ENCODE peak calls at places on chromosomes 3 and 15, in seven cellular contexts. A, W, Z, P, S, B and X are unnamed samples.

GRCh38 chr3:132347095-132347494 is 29.9 kb downstream of the ACP3 start:
- DNase-seq in A (no peak), W (peak), Z (no peak), P (no peak), S (no peak), B (no peak), X (no peak)

GRCh38 chr3:70550723-70551319 is 238.4 kb upstream of the MDFIC2 start:
- DNase-seq in A (peak), W (peak), Z (no peak), P (peak), S (no peak), B (peak), X (peak)

GRCh38 chr15:36090276-36090946 is 489.0 kb upstream of the CDIN1 start:
- DNase-seq in A (no peak), W (no peak), Z (no peak), P (no peak), S (no peak), B (no peak), X (no peak)

GRCh38 chr15:80662756-80663553 is 32.2 kb upstream of the ABHD17C start:
- DNase-seq in A (no peak), W (no peak), Z (no peak), P (no peak), S (no peak), B (peak), X (no peak)

GRCh38 chr3:1805331-1805730 is 293.3 kb upstream of the CNTN4 start:
- DNase-seq in A (no peak), W (no peak), Z (no peak), P (no peak), S (no peak), B (no peak), X (no peak)

GRCh38 chr15:63277893-63278505 is 594 bp downstream of the APH1B start:
- DNase-seq in A (peak), W (peak), Z (no peak), P (peak), S (no peak), B (no peak), X (no peak)

GRCh38 chr3:123798540-123798939 is 85.6 kb downstream of the MYLK start:
- DNase-seq in A (no peak), W (no peak), Z (no peak), P (no peak), S (no peak), B (no peak), X (no peak)

GRCh38 chr15:92610101-92610520 is 45.5 kb downstream of the FAM174B start:
- DNase-seq in A (no peak), W (no peak), Z (no peak), P (no peak), S (no peak), B (no peak), X (no peak)

GRCh38 chr3:56055616-56056350 is 412.5 kb downstream of the ERC2 start:
- DNase-seq in A (no peak), W (no peak), Z (no peak), P (no peak), S (no peak), B (no peak), X (no peak)

GRCh38 chr3:9395570-9396300 is 1.7 kb upstream of the SETD5 start:
- DNase-seq in A (no peak), W (no peak), Z (no peak), P (no peak), S (no peak), B (no peak), X (no peak)

GRCh38 chr3:120432105-120432860 is 18.5 kb downstream of the FSTL1 start:
- DNase-seq in A (no peak), W (no peak), Z (no peak), P (peak), S (no peak), B (no peak), X (peak)

GRCh38 chr3:107542665-107543064 is 19.9 kb downstream of the BBX start:
- DNase-seq in A (no peak), W (no peak), Z (no peak), P (no peak), S (no peak), B (no peak), X (no peak)

GRCh38 chr3:40736943-40737342 is 212.2 kb downstream of the ZNF621 start:
- DNase-seq in A (no peak), W (no peak), Z (no peak), P (no peak), S (no peak), B (no peak), X (no peak)

GRCh38 chr3:87509401-87509800 is 233.0 kb upstream of the POU1F1 start:
- DNase-seq in A (no peak), W (no peak), Z (no peak), P (no peak), S (no peak), B (no peak), X (no peak)

GRCh38 chr3:140845878-140846277 is 95.8 kb upstream of the SLC25A36 start:
- DNase-seq in A (no peak), W (no peak), Z (no peak), P (no peak), S (no peak), B (no peak), X (no peak)

GRCh38 chr15:65087873-65088642 is 11.5 kb downstream of the KBTBD13 start:
- DNase-seq in A (peak), W (no peak), Z (no peak), P (peak), S (peak), B (peak), X (no peak)

GRCh38 chr3:194135806-194136518 is at the start of gene HES1:
- DNase-seq in A (peak), W (peak), Z (peak), P (peak), S (peak), B (peak), X (peak)

GRCh38 chr15:31299588-31300207 is 26.9 kb upstream of the KLF13 start:
- DNase-seq in A (peak), W (no peak), Z (peak), P (no peak), S (peak), B (no peak), X (no peak)

GRCh38 chr3:18791752-18792151 is 356.6 kb upstream of the KCNH8 start:
- DNase-seq in A (no peak), W (no peak), Z (no peak), P (no peak), S (no peak), B (no peak), X (no peak)

GRCh38 chr15:23857028-23857641 is 170.0 kb upstream of the NDN start:
- DNase-seq in A (no peak), W (peak), Z (peak), P (peak), S (no peak), B (peak), X (peak)

GRCh38 chr3:126340943-126341754 is 16.1 kb downstream of the KLF15 start:
- DNase-seq in A (no peak), W (no peak), Z (no peak), P (peak), S (no peak), B (peak), X (no peak)

GRCh38 chr3:71585891-71586809 is 2.6 kb upstream of the FOXP1 start:
- DNase-seq in A (no peak), W (no peak), Z (no peak), P (peak), S (peak), B (no peak), X (no peak)

GRCh38 chr3:48952510-48953118 is 34.0 kb downstream of the ARIH2 start:
- DNase-seq in A (no peak), W (no peak), Z (no peak), P (no peak), S (no peak), B (peak), X (peak)

GRCh38 chr3:187465503-187465902 is 97.3 kb downstream of the RTP4 start:
- DNase-seq in A (no peak), W (no peak), Z (no peak), P (no peak), S (no peak), B (no peak), X (no peak)

GRCh38 chr15:58447244-58448010 is 15.6 kb downstream of the LIPC start:
- DNase-seq in A (no peak), W (no peak), Z (no peak), P (no peak), S (no peak), B (no peak), X (no peak)

GRCh38 chr3:154229217-154229590 is 95.1 kb downstream of the DHX36 start:
- DNase-seq in A (no peak), W (no peak), Z (no peak), P (no peak), S (no peak), B (no peak), X (no peak)

GRCh38 chr3:114519415-114519814 is 225.6 kb downstream of the TIGIT start:
- DNase-seq in A (no peak), W (no peak), Z (no peak), P (peak), S (no peak), B (no peak), X (peak)

GRCh38 chr15:60590935-60591490 is 112.1 kb upstream of the ICE2 start:
- DNase-seq in A (peak), W (peak), Z (no peak), P (peak), S (no peak), B (peak), X (peak)

GRCh38 chr3:80213076-80213475 is 445.3 kb upstream of the ROBO1 start:
- DNase-seq in A (no peak), W (no peak), Z (no peak), P (no peak), S (no peak), B (no peak), X (no peak)

DNA sequence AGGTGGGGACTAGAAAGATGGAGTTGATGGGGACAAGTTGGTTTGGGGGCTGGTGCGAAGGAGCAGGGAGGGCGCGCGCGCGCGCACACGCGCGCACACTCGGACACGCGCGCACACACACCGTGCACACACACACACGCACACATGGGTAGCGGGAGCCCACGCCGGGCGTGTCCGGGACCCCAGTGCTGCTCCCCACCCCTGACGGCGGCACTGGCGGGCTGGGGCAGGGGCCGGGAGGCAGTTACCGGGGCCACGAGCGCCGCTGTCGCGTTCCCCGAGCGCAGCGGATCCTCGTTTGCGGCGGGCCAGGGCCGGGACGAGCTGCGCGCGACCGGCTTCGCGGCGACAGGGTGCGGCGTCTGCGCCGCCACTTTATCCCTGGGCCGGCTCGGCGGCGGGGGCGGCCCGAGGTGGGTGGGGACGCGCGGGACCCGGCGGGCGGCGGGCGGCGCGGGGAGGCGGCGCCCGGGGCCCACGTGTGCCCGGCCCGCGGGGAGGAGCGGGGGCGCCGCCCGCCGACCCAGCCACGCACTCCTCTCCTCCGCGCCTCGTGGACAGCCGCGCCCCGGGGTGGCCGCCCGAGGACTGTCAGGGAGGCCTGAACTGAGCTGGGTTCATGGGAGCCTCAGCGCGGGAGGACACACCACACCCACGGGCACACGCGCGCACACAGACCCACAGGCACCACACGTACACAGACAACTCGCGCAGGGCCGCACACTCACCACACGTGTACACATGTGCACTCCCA is 698 bp upstream of the MGLL start:
- DNase-seq in A (no peak), W (peak), Z (no peak), P (peak), S (no peak), B (peak), X (no peak)
- TF ChIP-seq POLR2A in A (no peak), W (no peak), Z (peak), P (no peak), S (peak), B (peak), X (peak)

GRCh38 chr15:75455424-75455981 is 4.0 kb upstream of the SIN3A start:
- DNase-seq in A (peak), W (peak), Z (peak), P (peak), S (peak), B (peak), X (peak)
- TF ChIP-seq POLR2A in A (peak), W (no peak), Z (no peak), P (peak), S (peak), B (peak), X (no peak)

DNA sequence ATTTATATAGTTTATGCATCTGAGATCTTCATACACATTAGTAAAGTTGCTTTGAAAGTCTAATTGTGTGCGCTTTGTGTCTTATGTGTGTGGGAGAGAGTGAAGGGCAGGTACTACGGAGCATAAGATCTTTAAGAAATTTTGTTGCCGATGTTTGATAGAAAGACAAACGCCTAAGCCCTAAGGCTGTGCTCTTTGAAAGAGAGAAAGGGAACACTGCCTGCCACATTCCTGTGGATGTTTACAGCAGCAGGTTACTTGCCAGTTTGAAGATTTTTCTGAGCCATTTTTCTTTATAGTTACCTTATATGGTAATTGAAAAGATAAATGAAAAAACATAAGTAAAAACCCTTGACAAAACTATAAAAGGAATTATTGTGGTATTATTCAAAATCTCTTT is 17.0 kb downstream of the DTWD1 start:
- DNase-seq in A (no peak), W (no peak), Z (no peak), P (no peak), S (no peak), B (no peak), X (no peak)
- TF ChIP-seq POLR2A in A (no peak), W (no peak), Z (no peak), P (no peak), S (no peak), B (no peak), X (no peak)

DNA sequence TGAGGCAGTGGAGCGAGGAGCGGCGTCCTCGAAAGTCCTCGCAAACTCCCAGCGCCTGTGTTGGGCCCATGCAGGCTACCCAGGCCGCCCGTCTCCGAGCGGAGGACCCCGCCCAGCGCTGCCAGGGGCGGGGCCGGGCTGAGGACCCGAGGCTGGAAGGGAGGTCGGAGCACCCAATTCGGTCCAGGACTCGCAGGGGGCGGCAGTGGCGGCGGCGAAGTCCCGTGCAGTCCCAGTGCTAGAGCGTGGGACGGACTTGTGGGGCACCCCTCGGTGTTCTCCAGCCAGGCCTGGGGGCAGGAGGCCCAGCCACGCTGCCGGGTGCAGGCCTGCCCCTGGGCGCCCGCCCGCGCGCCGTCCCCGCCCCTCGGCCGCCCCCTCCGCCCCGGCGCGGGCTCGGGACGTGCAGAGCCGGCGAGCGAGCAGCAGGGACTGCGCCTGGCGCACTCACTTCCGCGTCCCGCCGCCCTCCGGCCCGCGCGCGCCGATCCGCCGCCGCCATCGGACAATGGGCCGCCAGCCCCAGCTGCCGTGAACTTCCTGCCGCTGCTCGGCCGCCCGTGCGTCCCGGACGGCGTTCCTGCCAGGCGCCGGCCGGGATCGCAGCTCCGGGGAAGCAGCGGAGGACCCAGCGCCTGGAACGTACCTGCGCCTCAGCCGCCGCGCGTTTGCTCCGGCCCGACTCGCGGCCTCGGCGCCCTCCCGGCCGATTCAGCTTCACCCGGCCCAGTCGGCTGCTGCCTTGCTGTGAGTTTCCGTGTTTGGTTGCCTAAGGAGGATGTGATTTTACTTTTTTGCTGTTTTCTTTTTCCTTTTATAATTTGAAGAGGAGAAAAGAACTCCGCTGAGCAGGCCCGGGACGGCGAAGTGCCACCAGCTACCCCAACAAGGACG is 596 bp upstream of the LIMD1 start:
- DNase-seq in A (peak), W (peak), Z (peak), P (peak), S (no peak), B (peak), X (peak)
- TF ChIP-seq POLR2A in A (no peak), W (no peak), Z (peak), P (no peak), S (no peak), B (peak), X (peak)

DNA sequence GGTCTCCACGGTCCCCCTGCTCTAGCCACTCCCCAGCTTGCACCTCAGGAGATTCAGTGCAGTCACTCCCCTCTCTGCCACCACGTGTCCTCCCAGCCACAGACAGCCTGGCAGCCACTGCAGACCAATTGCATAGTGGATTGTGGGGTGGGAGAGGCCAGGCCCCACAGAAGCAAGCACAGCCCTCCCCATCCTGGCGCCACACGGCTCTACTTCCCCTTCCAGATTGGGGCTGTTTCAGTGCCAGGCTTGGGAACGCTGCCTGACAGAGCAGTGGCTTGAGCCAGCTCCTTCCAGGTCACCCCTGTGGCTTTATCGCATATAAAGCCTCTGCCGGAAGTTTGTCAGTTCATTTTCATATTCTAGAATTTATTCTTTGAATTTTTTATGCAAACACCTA is 90.7 kb downstream of the TMEM266 start:
- DNase-seq in A (peak), W (peak), Z (no peak), P (no peak), S (no peak), B (peak), X (no peak)
- TF ChIP-seq POLR2A in A (no peak), W (no peak), Z (no peak), P (no peak), S (no peak), B (no peak), X (no peak)

GRCh38 chr15:76006136-76006778 is 6.0 kb downstream of the NRG4 start:
- DNase-seq in A (no peak), W (peak), Z (no peak), P (no peak), S (no peak), B (no peak), X (no peak)
- TF ChIP-seq POLR2A in A (no peak), W (no peak), Z (no peak), P (no peak), S (no peak), B (no peak), X (no peak)

GRCh38 chr3:184144505-184144904 is 9.3 kb downstream of the EIF2B5 start:
- DNase-seq in A (no peak), W (no peak), Z (no peak), P (no peak), S (no peak), B (no peak), X (no peak)

GRCh38 chr3:184143327-184143726 is 8.2 kb downstream of the EIF2B5 start:
- DNase-seq in A (no peak), W (no peak), Z (no peak), P (no peak), S (no peak), B (no peak), X (no peak)

GRCh38 chr3:184145120-184145524 is 10.0 kb downstream of the EIF2B5 start:
- DNase-seq in A (peak), W (peak), Z (peak), P (peak), S (no peak), B (peak), X (peak)

GRCh38 chr3:184148065-184148464 is 7.1 kb upstream of the DVL3 start:
- DNase-seq in A (no peak), W (no peak), Z (no peak), P (no peak), S (no peak), B (no peak), X (no peak)

DNA sequence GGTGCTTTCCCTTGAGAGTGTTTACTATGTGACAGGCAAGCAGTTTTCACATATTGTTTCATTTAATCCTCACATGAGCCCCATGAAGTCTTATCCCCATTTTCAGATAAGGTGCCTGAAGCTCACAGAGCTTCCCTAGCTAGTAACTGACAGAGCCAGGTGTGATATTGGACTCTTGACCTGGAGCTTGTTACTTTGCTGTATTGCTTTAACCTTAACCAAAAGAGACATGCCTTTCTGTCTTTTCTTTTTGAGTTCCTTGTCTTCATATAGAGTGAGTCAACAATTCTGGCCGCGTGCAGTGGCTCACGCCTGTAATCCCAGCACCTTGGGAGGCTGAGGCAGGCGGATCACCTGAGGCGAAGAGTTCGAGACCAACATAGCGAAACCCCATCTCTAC is 9.3 kb upstream of the DVL3 start:
- DNase-seq in A (no peak), W (no peak), Z (no peak), P (no peak), S (no peak), B (no peak), X (no peak)
- TF ChIP-seq POLR2A in A (no peak), W (no peak), Z (no peak), P (no peak), S (no peak), B (no peak), X (no peak)